ENCODE peak calls at places on chromosomes 2 and 18, in five cellular contexts. One of them, this sample, is unnamed.

GRCh38 chr2:171139860-171140259 is 20.8 kb downstream of the TLK1 start:
- DNase-seq in foreskin fibroblast: no peak
- DNase-seq in PC-3: no peak
- DNase-seq in lung microvascular endothelial cell: no peak
- DNase-seq in EH: no peak
- DNase-seq in this sample: no peak

GRCh38 chr2:14420851-14421250 is 211.7 kb upstream of the LRATD1 start:
- DNase-seq in lung microvascular endothelial cell: no peak
- DNase-seq in EH: peak; percentile 46
- DNase-seq in PC-3: peak; percentile 50
- DNase-seq in foreskin fibroblast: peak; percentile 56
- DNase-seq in this sample: no peak

GRCh38 chr2:136045344-136045743 is 59.9 kb upstream of the DARS1 start:
- DNase-seq in lung microvascular endothelial cell: no peak
- DNase-seq in EH: no peak
- DNase-seq in foreskin fibroblast: no peak
- DNase-seq in PC-3: no peak
- DNase-seq in this sample: no peak

GRCh38 chr2:1494257-1494656 is 81.0 kb downstream of the TPO start:
- DNase-seq in lung microvascular endothelial cell: no peak
- DNase-seq in EH: no peak
- DNase-seq in PC-3: no peak
- DNase-seq in foreskin fibroblast: no peak
- DNase-seq in this sample: no peak

GRCh38 chr2:173623411-173624076 is 268.9 kb downstream of the CDCA7 start:
- DNase-seq in lung microvascular endothelial cell: no peak
- DNase-seq in foreskin fibroblast: no peak
- DNase-seq in PC-3: no peak
- DNase-seq in EH: no peak
- DNase-seq in this sample: no peak

GRCh38 chr2:170221317-170222288 is 43.7 kb downstream of the MYO3B start:
- DNase-seq in foreskin fibroblast: peak; percentile 73
- DNase-seq in PC-3: peak; percentile 23
- DNase-seq in EH: peak; percentile 48
- DNase-seq in lung microvascular endothelial cell: peak; percentile 41
- DNase-seq in this sample: peak; percentile 48

GRCh38 chr18:55592572-55592971 is 4.6 kb upstream of the TCF4 start:
- DNase-seq in EH: peak; percentile 64
- DNase-seq in lung microvascular endothelial cell: no peak
- DNase-seq in foreskin fibroblast: no peak
- DNase-seq in PC-3: no peak
- DNase-seq in this sample: peak; percentile 56

GRCh38 chr2:227191367-227191766 is 26.9 kb downstream of the COL4A3 start:
- DNase-seq in PC-3: peak; percentile 45
- DNase-seq in foreskin fibroblast: peak; percentile 73
- DNase-seq in EH: peak; percentile 22
- DNase-seq in lung microvascular endothelial cell: no peak
- DNase-seq in this sample: no peak

GRCh38 chr2:233832869-233833812 is 21.2 kb downstream of the HJURP start:
- DNase-seq in lung microvascular endothelial cell: peak; percentile 50
- DNase-seq in PC-3: peak; percentile 54
- DNase-seq in EH: peak; percentile 69
- DNase-seq in foreskin fibroblast: peak; percentile 47
- DNase-seq in this sample: no peak

GRCh38 chr2:26309921-26310320 is 36.0 kb upstream of the SELENOI start:
- DNase-seq in lung microvascular endothelial cell: no peak
- DNase-seq in PC-3: no peak
- DNase-seq in EH: no peak
- DNase-seq in foreskin fibroblast: no peak
- DNase-seq in this sample: no peak

GRCh38 chr2:44974064-44974715 is 32.7 kb downstream of the SIX3 start:
- DNase-seq in EH: peak; percentile 55
- DNase-seq in foreskin fibroblast: peak; percentile 82
- DNase-seq in lung microvascular endothelial cell: no peak
- DNase-seq in PC-3: peak; percentile 90
- DNase-seq in this sample: peak; percentile 5

GRCh38 chr2:41579811-41580210 is 468.0 kb upstream of the PKDCC start:
- DNase-seq in EH: peak; percentile 7
- DNase-seq in PC-3: no peak
- DNase-seq in foreskin fibroblast: peak; percentile 41
- DNase-seq in lung microvascular endothelial cell: no peak
- DNase-seq in this sample: no peak

GRCh38 chr18:34909637-34910364 is 131.4 kb upstream of the MAPRE2 start:
- DNase-seq in lung microvascular endothelial cell: no peak
- DNase-seq in PC-3: no peak
- DNase-seq in EH: peak; percentile 3
- DNase-seq in foreskin fibroblast: peak; percentile 58
- DNase-seq in this sample: no peak

GRCh38 chr18:48059363-48060109 is 129.1 kb upstream of the SMAD2 start:
- DNase-seq in PC-3: no peak
- DNase-seq in foreskin fibroblast: no peak
- DNase-seq in EH: no peak
- DNase-seq in lung microvascular endothelial cell: no peak
- DNase-seq in this sample: no peak

GRCh38 chr18:44520981-44521672 is 159.6 kb upstream of the SETBP1 start:
- DNase-seq in foreskin fibroblast: peak; percentile 60
- DNase-seq in PC-3: peak; percentile 71
- DNase-seq in EH: peak; percentile 40
- DNase-seq in lung microvascular endothelial cell: no peak
- DNase-seq in this sample: no peak

GRCh38 chr2:128660836-128661235 is 342.2 kb upstream of the HS6ST1 start:
- DNase-seq in foreskin fibroblast: no peak
- DNase-seq in EH: no peak
- DNase-seq in PC-3: no peak
- DNase-seq in lung microvascular endothelial cell: no peak
- DNase-seq in this sample: no peak

GRCh38 chr2:230942920-230943896 is 18.2 kb upstream of the GPR55 start:
- DNase-seq in PC-3: no peak
- DNase-seq in lung microvascular endothelial cell: no peak
- DNase-seq in foreskin fibroblast: peak; percentile 39
- DNase-seq in EH: peak; percentile 35
- DNase-seq in this sample: no peak

GRCh38 chr2:74845217-74845751 is 11.4 kb downstream of the HK2 start:
- DNase-seq in foreskin fibroblast: peak; percentile 97
- DNase-seq in EH: peak; percentile 92
- DNase-seq in lung microvascular endothelial cell: peak; percentile 66
- DNase-seq in PC-3: peak; percentile 98
- DNase-seq in this sample: peak; percentile 86

GRCh38 chr2:161651547-161651946 is 27.3 kb downstream of the SLC4A10 start:
- DNase-seq in lung microvascular endothelial cell: no peak
- DNase-seq in PC-3: no peak
- DNase-seq in foreskin fibroblast: no peak
- DNase-seq in EH: no peak
- DNase-seq in this sample: no peak

GRCh38 chr2:127187081-127187775 is 32.9 kb downstream of the CYP27C1 start:
- DNase-seq in PC-3: no peak
- DNase-seq in foreskin fibroblast: no peak
- DNase-seq in EH: no peak
- DNase-seq in lung microvascular endothelial cell: no peak
- DNase-seq in this sample: no peak

GRCh38 chr2:145598434-145598833 is 1078.5 kb upstream of the ZEB2 start:
- DNase-seq in foreskin fibroblast: peak; percentile 67
- DNase-seq in PC-3: peak; percentile 75
- DNase-seq in EH: peak; percentile 77
- DNase-seq in lung microvascular endothelial cell: no peak
- DNase-seq in this sample: peak; percentile 68

GRCh38 chr2:12441750-12442626 is 274.7 kb upstream of the TRIB2 start:
- DNase-seq in EH: peak; percentile 33
- DNase-seq in PC-3: no peak
- DNase-seq in lung microvascular endothelial cell: no peak
- DNase-seq in foreskin fibroblast: no peak
- DNase-seq in this sample: peak; percentile 43

GRCh38 chr2:160328748-160329147 is 128.7 kb upstream of the ITGB6 start:
- DNase-seq in lung microvascular endothelial cell: no peak
- DNase-seq in foreskin fibroblast: no peak
- DNase-seq in EH: no peak
- DNase-seq in PC-3: no peak
- DNase-seq in this sample: no peak

GRCh38 chr2:85648619-85649018 is 19.4 kb downstream of the SFTPB start:
- DNase-seq in lung microvascular endothelial cell: peak; percentile 36
- DNase-seq in foreskin fibroblast: peak; percentile 85
- DNase-seq in PC-3: peak; percentile 51
- DNase-seq in EH: peak; percentile 74
- DNase-seq in this sample: no peak

GRCh38 chr2:197345846-197346370 is 35.3 kb upstream of the ANKRD44 start:
- DNase-seq in EH: peak; percentile 11
- DNase-seq in foreskin fibroblast: no peak
- DNase-seq in PC-3: peak; percentile 73
- DNase-seq in lung microvascular endothelial cell: no peak
- DNase-seq in this sample: no peak

GRCh38 chr2:148244593-148245292 is 223.9 kb downstream of the MBD5 start:
- DNase-seq in EH: peak; percentile 80
- DNase-seq in lung microvascular endothelial cell: no peak
- DNase-seq in foreskin fibroblast: peak; percentile 83
- DNase-seq in PC-3: peak; percentile 73
- DNase-seq in this sample: no peak

GRCh38 chr18:47749195-47749973 is 181.1 kb downstream of the SMAD2 start:
- DNase-seq in lung microvascular endothelial cell: peak; percentile 81
- DNase-seq in foreskin fibroblast: peak; percentile 84
- DNase-seq in EH: peak; percentile 66
- DNase-seq in PC-3: peak; percentile 59
- DNase-seq in this sample: no peak

GRCh38 chr2:96156011-96156820 is 11.0 kb upstream of the DUSP2 start:
- DNase-seq in PC-3: no peak
- DNase-seq in lung microvascular endothelial cell: no peak
- DNase-seq in EH: no peak
- DNase-seq in foreskin fibroblast: no peak
- DNase-seq in this sample: no peak

GRCh38 chr2:165793779-165794519 is at the start of gene GALNT3:
- DNase-seq in EH: peak; percentile 29
- DNase-seq in lung microvascular endothelial cell: no peak
- DNase-seq in foreskin fibroblast: peak; percentile 33
- DNase-seq in PC-3: peak; percentile 96
- DNase-seq in this sample: no peak

GRCh38 chr18:34611904-34612303 is 98.2 kb upstream of the DTNA start:
- DNase-seq in EH: no peak
- DNase-seq in foreskin fibroblast: no peak
- DNase-seq in PC-3: no peak
- DNase-seq in lung microvascular endothelial cell: no peak
- DNase-seq in this sample: no peak

GRCh38 chr2:71615769-71616730 is 162.7 kb downstream of the DYSF start:
- DNase-seq in foreskin fibroblast: no peak
- DNase-seq in PC-3: no peak
- DNase-seq in EH: no peak
- DNase-seq in lung microvascular endothelial cell: no peak
- DNase-seq in this sample: no peak